ENCODE peak calls at places on chromosomes 3 and 15, in six cellular contexts. One of them, this sample, is unnamed.

GRCh38 chr3:189588061-189588817 is 43.0 kb upstream of the TP63 start:
- DNase-seq in right cardiac atrium: no peak
- DNase-seq in BJ: peak
- DNase-seq in naive thymus-derived CD4-positive, alpha-beta T cell: no peak
- DNase-seq in esophagus squamous epithelium: no peak
- DNase-seq in lower lobe of right lung: no peak
- DNase-seq in this sample: no peak

GRCh38 chr3:52829906-52830463 is 487 bp downstream of the ITIH4 start:
- DNase-seq in esophagus squamous epithelium: no peak
- DNase-seq in BJ: no peak
- DNase-seq in right cardiac atrium: no peak
- DNase-seq in lower lobe of right lung: no peak
- DNase-seq in naive thymus-derived CD4-positive, alpha-beta T cell: no peak
- DNase-seq in this sample: no peak

GRCh38 chr3:197787412-197787811 is 3.6 kb upstream of the LRCH3 start:
- DNase-seq in right cardiac atrium: no peak
- DNase-seq in lower lobe of right lung: no peak
- DNase-seq in naive thymus-derived CD4-positive, alpha-beta T cell: no peak
- DNase-seq in esophagus squamous epithelium: no peak
- DNase-seq in BJ: no peak
- DNase-seq in this sample: no peak

GRCh38 chr3:55750525-55750924 is 263.4 kb upstream of the WNT5A start:
- DNase-seq in lower lobe of right lung: peak
- DNase-seq in right cardiac atrium: no peak
- DNase-seq in naive thymus-derived CD4-positive, alpha-beta T cell: no peak
- DNase-seq in esophagus squamous epithelium: no peak
- DNase-seq in BJ: peak
- DNase-seq in this sample: no peak

GRCh38 chr15:75452968-75453702 is 1.6 kb upstream of the SIN3A start:
- DNase-seq in BJ: no peak
- DNase-seq in right cardiac atrium: peak
- DNase-seq in naive thymus-derived CD4-positive, alpha-beta T cell: no peak
- DNase-seq in lower lobe of right lung: peak
- DNase-seq in esophagus squamous epithelium: peak
- DNase-seq in this sample: peak

GRCh38 chr3:125110016-125110875 is 54.4 kb upstream of the HEG1 start:
- DNase-seq in esophagus squamous epithelium: no peak
- DNase-seq in naive thymus-derived CD4-positive, alpha-beta T cell: no peak
- DNase-seq in BJ: peak
- DNase-seq in lower lobe of right lung: no peak
- DNase-seq in right cardiac atrium: no peak
- DNase-seq in this sample: no peak

GRCh38 chr15:88744548-88745020 is 58.7 kb upstream of the ACAN start:
- DNase-seq in BJ: no peak
- DNase-seq in naive thymus-derived CD4-positive, alpha-beta T cell: no peak
- DNase-seq in lower lobe of right lung: no peak
- DNase-seq in esophagus squamous epithelium: no peak
- DNase-seq in right cardiac atrium: no peak
- DNase-seq in this sample: no peak

GRCh38 chr3:148036331-148036881 is 627.2 kb downstream of the ZIC1 start:
- DNase-seq in esophagus squamous epithelium: no peak
- DNase-seq in BJ: no peak
- DNase-seq in naive thymus-derived CD4-positive, alpha-beta T cell: no peak
- DNase-seq in lower lobe of right lung: no peak
- DNase-seq in right cardiac atrium: no peak
- DNase-seq in this sample: no peak

GRCh38 chr3:113606539-113607218 is 74.3 kb downstream of the SIDT1 start:
- DNase-seq in right cardiac atrium: no peak
- DNase-seq in naive thymus-derived CD4-positive, alpha-beta T cell: peak
- DNase-seq in lower lobe of right lung: no peak
- DNase-seq in BJ: no peak
- DNase-seq in esophagus squamous epithelium: no peak
- DNase-seq in this sample: no peak

GRCh38 chr3:168443967-168444366 is 348.2 kb upstream of the GOLIM4 start:
- DNase-seq in naive thymus-derived CD4-positive, alpha-beta T cell: no peak
- DNase-seq in BJ: no peak
- DNase-seq in lower lobe of right lung: no peak
- DNase-seq in right cardiac atrium: no peak
- DNase-seq in esophagus squamous epithelium: no peak
- DNase-seq in this sample: no peak

GRCh38 chr3:156311431-156311830 is 191.1 kb downstream of the KCNAB1 start:
- DNase-seq in BJ: no peak
- DNase-seq in lower lobe of right lung: no peak
- DNase-seq in naive thymus-derived CD4-positive, alpha-beta T cell: no peak
- DNase-seq in esophagus squamous epithelium: no peak
- DNase-seq in right cardiac atrium: no peak
- DNase-seq in this sample: no peak

GRCh38 chr3:42729404-42730145 is 27.0 kb upstream of the HHATL start:
- DNase-seq in esophagus squamous epithelium: no peak
- DNase-seq in naive thymus-derived CD4-positive, alpha-beta T cell: no peak
- DNase-seq in lower lobe of right lung: no peak
- DNase-seq in right cardiac atrium: no peak
- DNase-seq in BJ: no peak
- DNase-seq in this sample: peak

GRCh38 chr3:71129611-71130515 is 453.7 kb downstream of the FOXP1 start:
- DNase-seq in naive thymus-derived CD4-positive, alpha-beta T cell: peak
- DNase-seq in BJ: no peak
- DNase-seq in right cardiac atrium: peak
- DNase-seq in lower lobe of right lung: no peak
- DNase-seq in esophagus squamous epithelium: no peak
- DNase-seq in this sample: no peak

GRCh38 chr3:71132995-71133730 is 450.4 kb downstream of the FOXP1 start:
- DNase-seq in right cardiac atrium: no peak
- DNase-seq in naive thymus-derived CD4-positive, alpha-beta T cell: no peak
- DNase-seq in BJ: no peak
- DNase-seq in esophagus squamous epithelium: no peak
- DNase-seq in lower lobe of right lung: no peak
- DNase-seq in this sample: no peak

GRCh38 chr3:71131893-71132314 is 451.6 kb downstream of the FOXP1 start:
- DNase-seq in lower lobe of right lung: no peak
- DNase-seq in BJ: no peak
- DNase-seq in esophagus squamous epithelium: no peak
- DNase-seq in right cardiac atrium: no peak
- DNase-seq in naive thymus-derived CD4-positive, alpha-beta T cell: no peak
- DNase-seq in this sample: no peak

GRCh38 chr3:71130516-71131384 is 452.8 kb downstream of the FOXP1 start:
- DNase-seq in esophagus squamous epithelium: peak
- DNase-seq in lower lobe of right lung: peak
- DNase-seq in naive thymus-derived CD4-positive, alpha-beta T cell: peak
- DNase-seq in right cardiac atrium: peak
- DNase-seq in BJ: peak
- DNase-seq in this sample: no peak

DNA sequence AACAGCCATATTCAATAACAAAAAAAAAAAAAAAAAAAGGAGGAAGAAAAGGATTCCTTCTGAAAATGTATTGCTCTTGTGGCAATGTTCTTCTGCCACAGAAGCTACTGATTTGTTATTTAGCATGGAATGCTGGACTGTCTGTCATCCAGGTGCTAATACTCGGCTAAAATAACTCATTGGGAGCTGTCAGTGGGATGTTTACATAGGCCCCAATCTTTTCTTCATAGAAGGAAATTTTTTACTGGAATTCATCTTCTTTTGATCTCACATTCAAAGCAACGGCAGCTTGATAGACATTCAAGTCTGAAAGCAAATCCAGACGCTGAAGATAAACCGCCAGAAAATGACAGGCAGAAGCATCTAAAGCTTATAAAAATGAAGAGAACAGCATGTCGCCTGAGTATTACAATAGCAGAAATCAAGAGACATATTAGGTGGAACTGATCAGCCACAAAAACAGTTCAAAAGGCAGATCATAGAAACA is 452.1 kb downstream of the FOXP1 start:
- DNase-seq in BJ: no peak
- DNase-seq in naive thymus-derived CD4-positive, alpha-beta T cell: peak
- DNase-seq in lower lobe of right lung: no peak
- DNase-seq in esophagus squamous epithelium: no peak
- DNase-seq in right cardiac atrium: no peak
- DNase-seq in this sample: no peak
- H3K4me3 ChIP-seq in BJ: no peak
- H3K4me3 ChIP-seq in naive thymus-derived CD4-positive, alpha-beta T cell: peak
- H3K4me3 ChIP-seq in lower lobe of right lung: peak
- H3K4me3 ChIP-seq in esophagus squamous epithelium: peak
- H3K4me3 ChIP-seq in right cardiac atrium: peak
- H3K4me3 ChIP-seq in this sample: peak

GRCh38 chr15:91866971-91867372 is 13.5 kb downstream of the SLCO3A1 start:
- DNase-seq in right cardiac atrium: peak
- DNase-seq in lower lobe of right lung: peak
- DNase-seq in esophagus squamous epithelium: no peak
- DNase-seq in BJ: no peak
- DNase-seq in naive thymus-derived CD4-positive, alpha-beta T cell: no peak
- DNase-seq in this sample: peak
- H3K4me3 ChIP-seq in right cardiac atrium: no peak
- H3K4me3 ChIP-seq in lower lobe of right lung: no peak
- H3K4me3 ChIP-seq in esophagus squamous epithelium: peak
- H3K4me3 ChIP-seq in BJ: no peak
- H3K4me3 ChIP-seq in naive thymus-derived CD4-positive, alpha-beta T cell: no peak
- H3K4me3 ChIP-seq in this sample: peak

GRCh38 chr15:43186003-43186353 is 775 bp downstream of the CCNDBP1 start:
- DNase-seq in BJ: no peak
- DNase-seq in esophagus squamous epithelium: no peak
- DNase-seq in lower lobe of right lung: no peak
- DNase-seq in right cardiac atrium: no peak
- DNase-seq in naive thymus-derived CD4-positive, alpha-beta T cell: no peak
- DNase-seq in this sample: no peak
- H3K4me3 ChIP-seq in BJ: peak
- H3K4me3 ChIP-seq in esophagus squamous epithelium: peak
- H3K4me3 ChIP-seq in lower lobe of right lung: peak
- H3K4me3 ChIP-seq in right cardiac atrium: peak
- H3K4me3 ChIP-seq in naive thymus-derived CD4-positive, alpha-beta T cell: peak
- H3K4me3 ChIP-seq in this sample: peak

GRCh38 chr15:79970921-79971434 is at the start of gene BCL2A1:
- DNase-seq in esophagus squamous epithelium: peak
- DNase-seq in naive thymus-derived CD4-positive, alpha-beta T cell: peak
- DNase-seq in right cardiac atrium: no peak
- DNase-seq in lower lobe of right lung: no peak
- DNase-seq in BJ: peak
- DNase-seq in this sample: no peak

GRCh38 chr15:79967331-79968182 is 3.4 kb downstream of the BCL2A1 start:
- DNase-seq in right cardiac atrium: no peak
- DNase-seq in lower lobe of right lung: no peak
- DNase-seq in esophagus squamous epithelium: no peak
- DNase-seq in naive thymus-derived CD4-positive, alpha-beta T cell: no peak
- DNase-seq in BJ: no peak
- DNase-seq in this sample: no peak

GRCh38 chr15:79966634-79967330 is 4.2 kb downstream of the BCL2A1 start:
- DNase-seq in esophagus squamous epithelium: no peak
- DNase-seq in naive thymus-derived CD4-positive, alpha-beta T cell: no peak
- DNase-seq in BJ: no peak
- DNase-seq in right cardiac atrium: no peak
- DNase-seq in lower lobe of right lung: no peak
- DNase-seq in this sample: no peak

GRCh38 chr15:79965836-79966630 is 5.0 kb downstream of the BCL2A1 start:
- DNase-seq in naive thymus-derived CD4-positive, alpha-beta T cell: no peak
- DNase-seq in lower lobe of right lung: no peak
- DNase-seq in right cardiac atrium: no peak
- DNase-seq in esophagus squamous epithelium: no peak
- DNase-seq in BJ: no peak
- DNase-seq in this sample: no peak

DNA sequence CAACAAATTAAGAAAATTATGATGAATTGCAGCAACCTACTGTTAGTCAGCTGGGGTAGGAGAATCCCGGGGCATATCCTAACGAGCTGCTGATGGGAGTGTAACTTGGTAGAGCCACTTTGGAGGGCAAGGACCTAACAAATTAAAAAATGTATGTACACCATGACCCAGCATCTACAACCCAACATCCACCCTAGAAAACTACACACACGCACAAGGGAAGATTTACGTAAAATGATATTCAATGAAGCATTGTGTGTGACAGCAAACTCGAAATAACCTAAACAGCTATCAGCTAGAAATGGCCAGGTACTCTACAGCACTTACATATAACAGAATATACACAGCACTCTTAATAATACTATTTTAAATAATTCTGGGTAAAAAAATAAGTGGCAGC is 1.8 kb downstream of the BCL2A1 start:
- DNase-seq in naive thymus-derived CD4-positive, alpha-beta T cell: no peak
- DNase-seq in lower lobe of right lung: no peak
- DNase-seq in esophagus squamous epithelium: no peak
- DNase-seq in BJ: no peak
- DNase-seq in right cardiac atrium: no peak
- DNase-seq in this sample: no peak
- H3K4me3 ChIP-seq in naive thymus-derived CD4-positive, alpha-beta T cell: peak
- H3K4me3 ChIP-seq in lower lobe of right lung: peak
- H3K4me3 ChIP-seq in esophagus squamous epithelium: no peak
- H3K4me3 ChIP-seq in BJ: no peak
- H3K4me3 ChIP-seq in right cardiac atrium: no peak
- H3K4me3 ChIP-seq in this sample: no peak

GRCh38 chr15:26970712-26971210 is at the start of gene GABRG3:
- DNase-seq in esophagus squamous epithelium: no peak
- DNase-seq in BJ: no peak
- DNase-seq in right cardiac atrium: no peak
- DNase-seq in naive thymus-derived CD4-positive, alpha-beta T cell: no peak
- DNase-seq in lower lobe of right lung: no peak
- DNase-seq in this sample: no peak

GRCh38 chr15:26972636-26973035 is 1.7 kb downstream of the GABRG3 start:
- DNase-seq in lower lobe of right lung: no peak
- DNase-seq in esophagus squamous epithelium: no peak
- DNase-seq in right cardiac atrium: no peak
- DNase-seq in naive thymus-derived CD4-positive, alpha-beta T cell: no peak
- DNase-seq in BJ: no peak
- DNase-seq in this sample: no peak

GRCh38 chr15:26967719-26968269 is 3.2 kb upstream of the GABRG3 start:
- DNase-seq in esophagus squamous epithelium: no peak
- DNase-seq in BJ: no peak
- DNase-seq in naive thymus-derived CD4-positive, alpha-beta T cell: no peak
- DNase-seq in right cardiac atrium: no peak
- DNase-seq in lower lobe of right lung: no peak
- DNase-seq in this sample: no peak

GRCh38 chr15:26974120-26974780 is 3.3 kb downstream of the GABRG3 start:
- DNase-seq in BJ: no peak
- DNase-seq in lower lobe of right lung: no peak
- DNase-seq in esophagus squamous epithelium: no peak
- DNase-seq in naive thymus-derived CD4-positive, alpha-beta T cell: no peak
- DNase-seq in right cardiac atrium: no peak
- DNase-seq in this sample: no peak

GRCh38 chr15:26971303-26972018 is 480 bp downstream of the GABRG3 start:
- DNase-seq in lower lobe of right lung: no peak
- DNase-seq in right cardiac atrium: no peak
- DNase-seq in BJ: no peak
- DNase-seq in esophagus squamous epithelium: no peak
- DNase-seq in naive thymus-derived CD4-positive, alpha-beta T cell: no peak
- DNase-seq in this sample: no peak
- H3K4me3 ChIP-seq in lower lobe of right lung: no peak
- H3K4me3 ChIP-seq in right cardiac atrium: peak
- H3K4me3 ChIP-seq in BJ: no peak
- H3K4me3 ChIP-seq in esophagus squamous epithelium: peak
- H3K4me3 ChIP-seq in naive thymus-derived CD4-positive, alpha-beta T cell: no peak
- H3K4me3 ChIP-seq in this sample: no peak

DNA sequence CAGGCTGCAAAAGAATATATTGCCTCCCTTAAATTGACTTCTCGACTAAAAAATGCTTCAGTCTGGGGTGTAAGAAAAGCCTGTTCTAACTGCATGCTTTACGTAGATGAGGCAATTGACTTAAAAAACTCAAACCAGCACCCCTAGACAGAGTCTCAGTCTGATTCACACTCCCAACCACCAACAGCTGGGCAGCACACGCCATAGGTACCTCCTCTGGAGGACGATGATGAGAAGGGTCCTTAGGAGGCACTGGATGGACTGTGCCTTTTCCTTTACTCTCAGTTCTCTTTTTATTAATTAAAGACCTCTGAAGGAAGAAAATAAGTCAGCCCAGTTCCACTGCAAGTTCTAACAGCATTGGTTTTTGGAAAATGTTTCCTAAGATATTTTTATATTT is 175.0 kb downstream of the PDZRN3 start:
- DNase-seq in naive thymus-derived CD4-positive, alpha-beta T cell: no peak
- DNase-seq in BJ: no peak
- DNase-seq in lower lobe of right lung: no peak
- DNase-seq in right cardiac atrium: no peak
- DNase-seq in esophagus squamous epithelium: no peak
- DNase-seq in this sample: no peak
- H3K4me3 ChIP-seq in naive thymus-derived CD4-positive, alpha-beta T cell: no peak
- H3K4me3 ChIP-seq in BJ: no peak
- H3K4me3 ChIP-seq in lower lobe of right lung: no peak
- H3K4me3 ChIP-seq in right cardiac atrium: no peak
- H3K4me3 ChIP-seq in esophagus squamous epithelium: no peak
- H3K4me3 ChIP-seq in this sample: no peak